ENCODE peak calls at places on chromosomes 5 and 9, in six cellular contexts. One of them, this sample, is unnamed.

GRCh38 chr5:139708877-139709586 is 60.9 kb downstream of the CXXC5 start:
- DNase-seq in GM23338: peak
- DNase-seq in hepatocyte: peak
- DNase-seq in A549: no peak
- DNase-seq in fibroblast of lung: peak
- DNase-seq in mammary epithelial cell: no peak
- DNase-seq in this sample: no peak

GRCh38 chr9:92650839-92651621 is 18.9 kb downstream of the IPPK start:
- DNase-seq in hepatocyte: peak
- DNase-seq in GM23338: no peak
- DNase-seq in A549: no peak
- DNase-seq in mammary epithelial cell: no peak
- DNase-seq in fibroblast of lung: peak
- DNase-seq in this sample: no peak

GRCh38 chr9:104412238-104412637 is 91.8 kb upstream of the OR13F1 start:
- DNase-seq in fibroblast of lung: peak
- DNase-seq in A549: no peak
- DNase-seq in mammary epithelial cell: peak
- DNase-seq in hepatocyte: no peak
- DNase-seq in GM23338: peak
- DNase-seq in this sample: no peak

GRCh38 chr5:922041-922744 is 29.5 kb downstream of the TRIP13 start:
- DNase-seq in fibroblast of lung: no peak
- DNase-seq in hepatocyte: no peak
- DNase-seq in A549: no peak
- DNase-seq in GM23338: no peak
- DNase-seq in mammary epithelial cell: no peak
- DNase-seq in this sample: no peak

GRCh38 chr5:2007906-2008437 is 125.2 kb upstream of the IRX4 start:
- DNase-seq in mammary epithelial cell: peak
- DNase-seq in GM23338: peak
- DNase-seq in fibroblast of lung: no peak
- DNase-seq in A549: no peak
- DNase-seq in hepatocyte: no peak
- DNase-seq in this sample: no peak

GRCh38 chr9:34547960-34548603 is 25.3 kb upstream of the ENHO start:
- DNase-seq in mammary epithelial cell: peak
- DNase-seq in A549: peak
- DNase-seq in hepatocyte: peak
- DNase-seq in GM23338: peak
- DNase-seq in fibroblast of lung: peak
- DNase-seq in this sample: peak

GRCh38 chr5:177396807-177397206 is 3.7 kb downstream of the PFN3 start:
- DNase-seq in mammary epithelial cell: no peak
- DNase-seq in hepatocyte: no peak
- DNase-seq in GM23338: no peak
- DNase-seq in A549: no peak
- DNase-seq in fibroblast of lung: no peak
- DNase-seq in this sample: no peak

GRCh38 chr9:75997196-75997595 is 106.7 kb downstream of the PCSK5 start:
- DNase-seq in GM23338: no peak
- DNase-seq in A549: no peak
- DNase-seq in fibroblast of lung: no peak
- DNase-seq in mammary epithelial cell: no peak
- DNase-seq in hepatocyte: no peak
- DNase-seq in this sample: no peak

GRCh38 chr5:14160116-14160515 is 17.0 kb downstream of the TRIO start:
- DNase-seq in mammary epithelial cell: no peak
- DNase-seq in A549: no peak
- DNase-seq in GM23338: no peak
- DNase-seq in hepatocyte: no peak
- DNase-seq in fibroblast of lung: no peak
- DNase-seq in this sample: no peak

GRCh38 chr5:136079195-136079985 is 50.6 kb downstream of the TGFBI start:
- DNase-seq in mammary epithelial cell: no peak
- DNase-seq in GM23338: peak
- DNase-seq in hepatocyte: no peak
- DNase-seq in A549: no peak
- DNase-seq in fibroblast of lung: no peak
- DNase-seq in this sample: no peak

GRCh38 chr9:35516481-35516880 is 26.6 kb downstream of the RUSC2 start:
- DNase-seq in fibroblast of lung: peak
- DNase-seq in A549: peak
- DNase-seq in mammary epithelial cell: peak
- DNase-seq in hepatocyte: peak
- DNase-seq in GM23338: peak
- DNase-seq in this sample: no peak

GRCh38 chr9:115226152-115226551 is 108.2 kb upstream of the TNC start:
- DNase-seq in mammary epithelial cell: no peak
- DNase-seq in fibroblast of lung: no peak
- DNase-seq in hepatocyte: no peak
- DNase-seq in GM23338: peak
- DNase-seq in A549: no peak
- DNase-seq in this sample: no peak

GRCh38 chr5:154209591-154210081 is 19.1 kb downstream of the GALNT10 start:
- DNase-seq in A549: no peak
- DNase-seq in GM23338: no peak
- DNase-seq in mammary epithelial cell: no peak
- DNase-seq in hepatocyte: no peak
- DNase-seq in fibroblast of lung: peak
- DNase-seq in this sample: no peak

GRCh38 chr9:37290881-37291485 is 131.5 kb upstream of the GRHPR start:
- DNase-seq in hepatocyte: peak
- DNase-seq in GM23338: no peak
- DNase-seq in mammary epithelial cell: peak
- DNase-seq in fibroblast of lung: peak
- DNase-seq in A549: no peak
- DNase-seq in this sample: peak

GRCh38 chr9:129078691-129079503 is 2.0 kb upstream of the DOLPP1 start:
- DNase-seq in A549: no peak
- DNase-seq in fibroblast of lung: no peak
- DNase-seq in hepatocyte: no peak
- DNase-seq in mammary epithelial cell: no peak
- DNase-seq in GM23338: peak
- DNase-seq in this sample: no peak

GRCh38 chr9:112921549-112921948 is 30.9 kb upstream of the SLC46A2 start:
- DNase-seq in GM23338: peak
- DNase-seq in mammary epithelial cell: peak
- DNase-seq in fibroblast of lung: peak
- DNase-seq in hepatocyte: peak
- DNase-seq in A549: no peak
- DNase-seq in this sample: peak

GRCh38 chr5:154189819-154190651 is 498 bp upstream of the GALNT10 start:
- DNase-seq in mammary epithelial cell: peak
- DNase-seq in A549: peak
- DNase-seq in fibroblast of lung: peak
- DNase-seq in GM23338: peak
- DNase-seq in hepatocyte: peak
- DNase-seq in this sample: peak

GRCh38 chr5:95823241-95823737 is 763 bp upstream of the GLRX start:
- DNase-seq in A549: no peak
- DNase-seq in fibroblast of lung: no peak
- DNase-seq in hepatocyte: no peak
- DNase-seq in mammary epithelial cell: no peak
- DNase-seq in GM23338: no peak
- DNase-seq in this sample: no peak
- H3K4me3 ChIP-seq in A549: peak
- H3K4me3 ChIP-seq in fibroblast of lung: peak
- H3K4me3 ChIP-seq in hepatocyte: no peak
- H3K4me3 ChIP-seq in mammary epithelial cell: no peak
- H3K4me3 ChIP-seq in GM23338: peak
- H3K4me3 ChIP-seq in this sample: no peak

GRCh38 chr9:79477241-79477830 is 94.4 kb upstream of the TLE4 start:
- DNase-seq in GM23338: no peak
- DNase-seq in fibroblast of lung: peak
- DNase-seq in A549: no peak
- DNase-seq in hepatocyte: no peak
- DNase-seq in mammary epithelial cell: no peak
- DNase-seq in this sample: no peak
- H3K4me2 ChIP-seq in GM23338: no peak
- H3K4me2 ChIP-seq in fibroblast of lung: no peak
- H3K4me2 ChIP-seq in A549: no peak
- H3K4me2 ChIP-seq in hepatocyte: no peak
- H3K4me2 ChIP-seq in mammary epithelial cell: no peak
- H3K4me2 ChIP-seq in this sample: no peak

DNA sequence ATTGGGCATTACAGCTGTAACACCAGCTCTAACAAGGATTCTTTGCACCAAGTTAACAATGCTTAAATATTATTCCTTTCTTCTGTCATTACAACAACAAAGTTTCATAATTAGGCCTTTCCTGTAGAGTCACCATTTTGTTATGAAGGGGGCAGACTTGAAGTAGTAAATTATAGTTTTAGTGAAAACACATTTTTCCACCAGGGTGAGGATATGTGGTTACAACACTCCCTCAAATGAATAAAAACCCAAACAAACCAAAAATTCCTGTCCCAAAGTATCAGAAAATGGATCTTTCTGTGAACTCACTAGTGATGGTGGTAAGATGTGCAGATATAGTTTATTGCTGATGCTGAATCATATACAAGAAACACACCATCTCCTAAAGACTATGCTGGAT is 250.5 kb upstream of the TUT7 start:
- DNase-seq in A549: no peak
- DNase-seq in mammary epithelial cell: no peak
- DNase-seq in GM23338: no peak
- DNase-seq in hepatocyte: no peak
- DNase-seq in fibroblast of lung: peak
- DNase-seq in this sample: no peak
- H3K4me3 ChIP-seq in A549: no peak
- H3K4me3 ChIP-seq in mammary epithelial cell: no peak
- H3K4me3 ChIP-seq in GM23338: no peak
- H3K4me3 ChIP-seq in hepatocyte: no peak
- H3K4me3 ChIP-seq in fibroblast of lung: no peak
- H3K4me3 ChIP-seq in this sample: no peak

GRCh38 chr5:36630201-36630968 is 24.0 kb downstream of the SLC1A3 start:
- DNase-seq in fibroblast of lung: peak
- DNase-seq in hepatocyte: no peak
- DNase-seq in GM23338: no peak
- DNase-seq in A549: no peak
- DNase-seq in mammary epithelial cell: peak
- DNase-seq in this sample: no peak
- H3K4me2 ChIP-seq in fibroblast of lung: no peak
- H3K4me2 ChIP-seq in hepatocyte: no peak
- H3K4me2 ChIP-seq in GM23338: no peak
- H3K4me2 ChIP-seq in A549: no peak
- H3K4me2 ChIP-seq in mammary epithelial cell: peak
- H3K4me2 ChIP-seq in this sample: no peak

This sample was measured in Karpas-422.